ENCODE peak calls at places on chromosomes 2 and 18, in four cellular contexts. P is tibial artery, Y is HCT116, W is heart right ventricle. A is an unnamed sample.
A peak's percentile ranks its signal among the peaks of the same experiment; 100 is the strongest.

GRCh38 chr18:48363167-48363566 is 46.0 kb downstream of the ZBTB7C start:
- DNase-seq in P (no peak), Y (no peak), W (no peak), A (peak; percentile 8)

GRCh38 chr2:216665717-216666116 is 29.6 kb downstream of the IGFBP5 start:
- DNase-seq in P (no peak), Y (no peak), W (no peak), A (no peak)

GRCh38 chr2:19046986-19047780 is 311.2 kb downstream of the OSR1 start:
- DNase-seq in P (peak; percentile 35), Y (no peak), W (no peak), A (no peak)

GRCh38 chr2:128734521-128735295 is 416.0 kb upstream of the HS6ST1 start:
- DNase-seq in P (no peak), Y (no peak), W (no peak), A (no peak)

GRCh38 chr2:15159751-15160177 is 401.4 kb downstream of the NBAS start:
- DNase-seq in P (no peak), Y (peak; percentile 38), W (no peak), A (no peak)

GRCh38 chr2:121450301-121450700 is 80.4 kb upstream of the RNU4ATAC start:
- DNase-seq in P (no peak), Y (no peak), W (no peak), A (no peak)

GRCh38 chr2:189803431-189803830 is 19.2 kb downstream of the PMS1 start:
- DNase-seq in P (no peak), Y (no peak), W (no peak), A (no peak)

GRCh38 chr2:194203898-194204297 is 1453.1 kb upstream of the SLC39A10 start:
- DNase-seq in P (no peak), Y (peak; percentile 27), W (no peak), A (no peak)

GRCh38 chr18:24937624-24938285 is 414.2 kb downstream of the ZNF521 start:
- DNase-seq in P (no peak), Y (no peak), W (no peak), A (no peak)

GRCh38 chr2:112149194-112149593 is 11.0 kb downstream of the FBLN7 start:
- DNase-seq in P (no peak), Y (no peak), W (no peak), A (no peak)

GRCh38 chr2:151760139-151760650 is 25.9 kb upstream of the NEB start:
- DNase-seq in P (no peak), Y (no peak), W (no peak), A (no peak)

GRCh38 chr2:235640900-235641299 is 147.1 kb downstream of the AGAP1 start:
- DNase-seq in P (no peak), Y (no peak), W (no peak), A (no peak)

GRCh38 chr2:173427887-173428683 is 73.4 kb downstream of the CDCA7 start:
- DNase-seq in P (no peak), Y (no peak), W (peak; percentile 22), A (no peak)

GRCh38 chr2:2644040-2644439 is 313.0 kb upstream of the MYT1L start:
- DNase-seq in P (no peak), Y (no peak), W (no peak), A (no peak)

GRCh38 chr2:188609321-188610049 is 317.8 kb downstream of the GULP1 start:
- DNase-seq in P (no peak), Y (no peak), W (no peak), A (no peak)

GRCh38 chr18:58580623-58581022 is 48.3 kb downstream of the ALPK2 start:
- DNase-seq in P (no peak), Y (no peak), W (no peak), A (peak; percentile 77)

GRCh38 chr2:24971550-24972314 is at the start of gene DNAJC27:
- DNase-seq in P (peak; percentile 96), Y (peak; percentile 94), W (peak; percentile 99), A (peak; percentile 99)

GRCh38 chr2:128579825-128580224 is 261.2 kb upstream of the HS6ST1 start:
- DNase-seq in P (no peak), Y (no peak), W (no peak), A (no peak)

GRCh38 chr18:12821408-12821807 is 62.6 kb downstream of the PTPN2 start:
- DNase-seq in P (no peak), Y (no peak), W (no peak), A (no peak)

GRCh38 chr18:924987-925386 is 20.3 kb downstream of the ADCYAP1 start:
- DNase-seq in P (no peak), Y (no peak), W (no peak), A (no peak)

GRCh38 chr2:88187927-88188326 is 17.8 kb downstream of the THNSL2 start:
- DNase-seq in P (no peak), Y (no peak), W (no peak), A (no peak)

GRCh38 chr2:58137221-58137620 is 90.6 kb downstream of the VRK2 start:
- DNase-seq in P (no peak), Y (no peak), W (no peak), A (no peak)

GRCh38 chr2:238136820-238137537 is 1.5 kb upstream of the KLHL30 start:
- DNase-seq in P (peak; percentile 45), Y (no peak), W (peak; percentile 21), A (no peak)

GRCh38 chr2:160756481-160756880 is 262.9 kb upstream of the RBMS1 start:
- DNase-seq in P (no peak), Y (no peak), W (no peak), A (no peak)

GRCh38 chr18:37578886-37579513 is 13.4 kb upstream of the CELF4 start:
- DNase-seq in P (no peak), Y (peak; percentile 51), W (no peak), A (peak; percentile 2)

GRCh38 chr2:227616631-227617030 is 667 bp upstream of the SCYGR4 start:
- DNase-seq in P (no peak), Y (no peak), W (no peak), A (no peak)

GRCh38 chr2:227614740-227615139 is at the start of gene SCYGR3:
- DNase-seq in P (no peak), Y (no peak), W (no peak), A (no peak)

GRCh38 chr2:227615181-227615580 is 541 bp upstream of the SCYGR3 start:
- DNase-seq in P (no peak), Y (no peak), W (no peak), A (no peak)

GRCh38 chr2:227614246-227614645 is 394 bp downstream of the SCYGR3 start:
- DNase-seq in P (no peak), Y (no peak), W (no peak), A (no peak)

DNA sequence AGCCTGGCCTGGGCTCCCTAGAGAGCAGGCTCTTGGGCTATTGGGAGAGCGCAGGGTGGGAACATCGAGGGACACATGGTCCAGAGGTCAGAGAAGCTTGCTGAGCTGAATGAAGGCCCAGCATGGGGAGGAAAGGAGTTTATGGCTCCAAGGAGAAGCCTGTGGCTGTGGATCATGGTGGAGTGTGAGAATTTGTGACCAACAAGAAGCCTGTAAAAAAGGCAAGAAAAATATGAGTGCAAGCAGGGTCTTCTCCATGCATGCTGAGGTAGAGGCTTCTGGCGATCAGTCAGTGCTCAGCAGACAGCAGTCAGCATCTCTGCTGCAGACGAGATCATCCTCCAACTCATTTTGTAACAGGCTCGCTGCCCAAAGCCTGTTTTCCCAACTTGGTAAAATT is 1.3 kb upstream of the SCYGR3 start:
- DNase-seq in P (no peak), Y (no peak), W (no peak), A (no peak)
- H3K4me3 ChIP-seq in P (no peak overlapping the region), Y (no peak overlapping the region), W (no peak overlapping the region), A (no peak overlapping the region)

GRCh38 chr2:233080836-233081229 is 20.7 kb downstream of the INPP5D start:
- DNase-seq in P (no peak), Y (no peak), W (no peak), A (no peak)
- H3K27ac ChIP-seq in P (no peak overlapping the region), Y (no peak overlapping the region), W (no peak overlapping the region), A (no peak overlapping the region)

GRCh38 chr2:95032341-95032740 is 6.8 kb downstream of the MAL start:
- DNase-seq in P (no peak), Y (no peak), W (no peak), A (no peak)
- H3K4me1 ChIP-seq in P (no peaks in the 10 kb centered on the region), Y (peaks cover 27% of the 10 kb centered on the region), W (no peaks in the 10 kb centered on the region), A (no peaks in the 10 kb centered on the region)

GRCh38 chr2:182318466-182319309 is 108.1 kb downstream of the PDE1A start:
- DNase-seq in P (no peak), Y (no peak), W (no peak), A (no peak)

GRCh38 chr2:182319556-182319955 is 107.3 kb downstream of the PDE1A start:
- DNase-seq in P (no peak), Y (no peak), W (no peak), A (no peak)

GRCh38 chr2:182320106-182320505 is 106.7 kb downstream of the PDE1A start:
- DNase-seq in P (no peak), Y (no peak), W (no peak), A (no peak)

GRCh38 chr2:182321096-182321495 is 105.7 kb downstream of the PDE1A start:
- DNase-seq in P (no peak), Y (no peak), W (no peak), A (no peak)

GRCh38 chr2:182324665-182325064 is 102.2 kb downstream of the PDE1A start:
- DNase-seq in P (no peak), Y (no peak), W (no peak), A (no peak)
- H3K4me3 ChIP-seq in P (no peak overlapping the region), Y (no peak overlapping the region), W (no peak overlapping the region), A (no peak overlapping the region)

GRCh38 chr2:82333697-82334096 is 2029.1 kb upstream of the LRRTM1 start:
- DNase-seq in P (no peak), Y (no peak), W (no peak), A (no peak)

GRCh38 chr2:82330104-82330503 is 2025.6 kb upstream of the LRRTM1 start:
- DNase-seq in P (no peak), Y (no peak), W (no peak), A (no peak)
- H3K27ac ChIP-seq in P (no peak overlapping the region), Y (no peak overlapping the region), W (no peak overlapping the region), A (no peak overlapping the region)

GRCh38 chr2:207123776-207124391 is 41.9 kb downstream of the KLF7 start:
- DNase-seq in P (no peak), Y (no peak), W (peak; percentile 20), A (no peak)
- H3K4me1 ChIP-seq in P (peaks cover 37% of the 10 kb centered on the region), Y (peaks cover 45% of the 10 kb centered on the region), W (peaks cover 65% of the 10 kb centered on the region), A (peaks cover 45% of the 10 kb centered on the region)

GRCh38 chr2:231204146-231204545 is 5.7 kb downstream of the ARMC9 start:
- DNase-seq in P (no peak), Y (no peak), W (no peak), A (no peak)
- H3K4me3 ChIP-seq in P (no peak overlapping the region), Y (no peak overlapping the region), W (no peak overlapping the region), A (no peak overlapping the region)

GRCh38 chr2:37877457-37878315 is 47.4 kb upstream of the RMDN2 start:
- DNase-seq in P (no peak), Y (peak; percentile 35), W (no peak), A (no peak)
- H3K27ac ChIP-seq in P (no peak overlapping the region), Y (no peak overlapping the region), W (no peak overlapping the region), A (no peak overlapping the region)